ENCODE peak calls at places on chromosome 11, in ten cellular contexts. One of them, this sample, is unnamed. For H3K36me3 and H3K27me3, the result is how much of the 10 kb centered on the place peaks cover.

GRCh38 chr11:5626191-5626590 is 1.4 kb downstream of the TRIM34 start:
- DNase-seq in prostate gland: no peak
- DNase-seq in CD8-positive, alpha-beta memory T cell: no peak
- DNase-seq in spleen: no peak
- DNase-seq in right lobe of liver: no peak
- DNase-seq in testis: no peak
- DNase-seq in left ventricle myocardium inferior: no peak
- DNase-seq in CD8-positive, alpha-beta T cell: no peak
- DNase-seq in astrocyte: no peak
- DNase-seq in CD4-positive, CD25-positive, alpha-beta regulatory T cell: no peak
- DNase-seq in this sample: no peak

GRCh38 chr11:40241524-40242037 is 1217.9 kb downstream of the LRRC4C start:
- DNase-seq in prostate gland: no peak
- DNase-seq in CD8-positive, alpha-beta memory T cell: no peak
- DNase-seq in spleen: no peak
- DNase-seq in right lobe of liver: no peak
- DNase-seq in testis: no peak
- DNase-seq in left ventricle myocardium inferior: no peak
- DNase-seq in CD8-positive, alpha-beta T cell: no peak
- DNase-seq in astrocyte: peak
- DNase-seq in CD4-positive, CD25-positive, alpha-beta regulatory T cell: no peak
- DNase-seq in this sample: no peak

GRCh38 chr11:110901441-110901840 is 189.2 kb upstream of the ARHGAP20 start:
- DNase-seq in prostate gland: no peak
- DNase-seq in CD8-positive, alpha-beta memory T cell: no peak
- DNase-seq in spleen: no peak
- DNase-seq in right lobe of liver: no peak
- DNase-seq in testis: no peak
- DNase-seq in left ventricle myocardium inferior: no peak
- DNase-seq in CD8-positive, alpha-beta T cell: no peak
- DNase-seq in astrocyte: no peak
- DNase-seq in CD4-positive, CD25-positive, alpha-beta regulatory T cell: no peak
- DNase-seq in this sample: no peak

GRCh38 chr11:119752324-119752723 is 23.3 kb upstream of the NECTIN1 start:
- DNase-seq in prostate gland: no peak
- DNase-seq in CD8-positive, alpha-beta memory T cell: no peak
- DNase-seq in spleen: peak
- DNase-seq in right lobe of liver: no peak
- DNase-seq in testis: no peak
- DNase-seq in left ventricle myocardium inferior: no peak
- DNase-seq in CD8-positive, alpha-beta T cell: no peak
- DNase-seq in astrocyte: no peak
- DNase-seq in CD4-positive, CD25-positive, alpha-beta regulatory T cell: no peak
- DNase-seq in this sample: no peak

GRCh38 chr11:70158201-70158600 is 44.9 kb upstream of the FADD start:
- DNase-seq in prostate gland: no peak
- DNase-seq in CD8-positive, alpha-beta memory T cell: no peak
- DNase-seq in spleen: no peak
- DNase-seq in right lobe of liver: no peak
- DNase-seq in testis: no peak
- DNase-seq in left ventricle myocardium inferior: no peak
- DNase-seq in CD8-positive, alpha-beta T cell: no peak
- DNase-seq in astrocyte: no peak
- DNase-seq in CD4-positive, CD25-positive, alpha-beta regulatory T cell: no peak
- DNase-seq in this sample: peak

GRCh38 chr11:9868641-9869040 is 204.8 kb downstream of the SWAP70 start:
- DNase-seq in prostate gland: no peak
- DNase-seq in CD8-positive, alpha-beta memory T cell: no peak
- DNase-seq in spleen: no peak
- DNase-seq in right lobe of liver: no peak
- DNase-seq in testis: no peak
- DNase-seq in left ventricle myocardium inferior: no peak
- DNase-seq in CD8-positive, alpha-beta T cell: no peak
- DNase-seq in astrocyte: no peak
- DNase-seq in CD4-positive, CD25-positive, alpha-beta regulatory T cell: no peak
- DNase-seq in this sample: no peak

GRCh38 chr11:62445314-62445740 is 26.5 kb downstream of the SCGB1A1 start:
- DNase-seq in prostate gland: peak
- DNase-seq in CD8-positive, alpha-beta memory T cell: no peak
- DNase-seq in spleen: no peak
- DNase-seq in right lobe of liver: no peak
- DNase-seq in testis: peak
- DNase-seq in left ventricle myocardium inferior: peak
- DNase-seq in CD8-positive, alpha-beta T cell: no peak
- DNase-seq in astrocyte: peak
- DNase-seq in CD4-positive, CD25-positive, alpha-beta regulatory T cell: no peak
- DNase-seq in this sample: no peak

GRCh38 chr11:44979536-44980399 is 29.1 kb upstream of the TP53I11 start:
- DNase-seq in prostate gland: peak
- DNase-seq in CD8-positive, alpha-beta memory T cell: no peak
- DNase-seq in spleen: peak
- DNase-seq in right lobe of liver: peak
- DNase-seq in testis: no peak
- DNase-seq in left ventricle myocardium inferior: no peak
- DNase-seq in CD8-positive, alpha-beta T cell: no peak
- DNase-seq in astrocyte: no peak
- DNase-seq in CD4-positive, CD25-positive, alpha-beta regulatory T cell: no peak
- DNase-seq in this sample: no peak

GRCh38 chr11:3227568-3228444 is 4.4 kb downstream of the MRGPRE start:
- DNase-seq in prostate gland: no peak
- DNase-seq in CD8-positive, alpha-beta memory T cell: no peak
- DNase-seq in spleen: peak
- DNase-seq in right lobe of liver: no peak
- DNase-seq in testis: no peak
- DNase-seq in left ventricle myocardium inferior: no peak
- DNase-seq in CD8-positive, alpha-beta T cell: no peak
- DNase-seq in astrocyte: no peak
- DNase-seq in CD4-positive, CD25-positive, alpha-beta regulatory T cell: no peak
- DNase-seq in this sample: peak

GRCh38 chr11:44244649-44245308 is 65.2 kb downstream of the ALX4 start:
- DNase-seq in prostate gland: no peak
- DNase-seq in CD8-positive, alpha-beta memory T cell: no peak
- DNase-seq in spleen: no peak
- DNase-seq in right lobe of liver: no peak
- DNase-seq in testis: no peak
- DNase-seq in left ventricle myocardium inferior: no peak
- DNase-seq in CD8-positive, alpha-beta T cell: no peak
- DNase-seq in astrocyte: peak
- DNase-seq in CD4-positive, CD25-positive, alpha-beta regulatory T cell: no peak
- DNase-seq in this sample: no peak

GRCh38 chr11:9089636-9090035 is 1.8 kb downstream of the SCUBE2 start:
- DNase-seq in prostate gland: no peak
- DNase-seq in CD8-positive, alpha-beta memory T cell: no peak
- DNase-seq in spleen: no peak
- DNase-seq in right lobe of liver: no peak
- DNase-seq in testis: no peak
- DNase-seq in left ventricle myocardium inferior: no peak
- DNase-seq in CD8-positive, alpha-beta T cell: no peak
- DNase-seq in astrocyte: no peak
- DNase-seq in CD4-positive, CD25-positive, alpha-beta regulatory T cell: no peak
- DNase-seq in this sample: no peak

GRCh38 chr11:31001432-31001831 is 368.1 kb downstream of the DCDC1 start:
- DNase-seq in prostate gland: no peak
- DNase-seq in CD8-positive, alpha-beta memory T cell: no peak
- DNase-seq in spleen: no peak
- DNase-seq in right lobe of liver: no peak
- DNase-seq in testis: no peak
- DNase-seq in left ventricle myocardium inferior: no peak
- DNase-seq in CD8-positive, alpha-beta T cell: no peak
- DNase-seq in astrocyte: no peak
- DNase-seq in CD4-positive, CD25-positive, alpha-beta regulatory T cell: no peak
- DNase-seq in this sample: no peak

GRCh38 chr11:63556404-63556803 is 6.8 kb downstream of the PLAAT2 start:
- DNase-seq in prostate gland: no peak
- DNase-seq in CD8-positive, alpha-beta memory T cell: no peak
- DNase-seq in spleen: no peak
- DNase-seq in right lobe of liver: no peak
- DNase-seq in testis: no peak
- DNase-seq in left ventricle myocardium inferior: no peak
- DNase-seq in CD8-positive, alpha-beta T cell: no peak
- DNase-seq in astrocyte: no peak
- DNase-seq in CD4-positive, CD25-positive, alpha-beta regulatory T cell: no peak
- DNase-seq in this sample: no peak

GRCh38 chr11:46513934-46514342 is 79.9 kb downstream of the AMBRA1 start:
- DNase-seq in prostate gland: peak
- DNase-seq in CD8-positive, alpha-beta memory T cell: no peak
- DNase-seq in spleen: no peak
- DNase-seq in right lobe of liver: no peak
- DNase-seq in testis: peak
- DNase-seq in left ventricle myocardium inferior: peak
- DNase-seq in CD8-positive, alpha-beta T cell: no peak
- DNase-seq in astrocyte: peak
- DNase-seq in CD4-positive, CD25-positive, alpha-beta regulatory T cell: no peak
- DNase-seq in this sample: no peak

GRCh38 chr11:131468565-131468964 is 98.2 kb downstream of the NTM start:
- DNase-seq in prostate gland: no peak
- DNase-seq in CD8-positive, alpha-beta memory T cell: no peak
- DNase-seq in spleen: no peak
- DNase-seq in right lobe of liver: no peak
- DNase-seq in testis: no peak
- DNase-seq in left ventricle myocardium inferior: no peak
- DNase-seq in CD8-positive, alpha-beta T cell: no peak
- DNase-seq in astrocyte: no peak
- DNase-seq in CD4-positive, CD25-positive, alpha-beta regulatory T cell: no peak
- DNase-seq in this sample: no peak
- H3K4me3 ChIP-seq in prostate gland: no peak
- H3K4me3 ChIP-seq in CD8-positive, alpha-beta memory T cell: no peak
- H3K4me3 ChIP-seq in spleen: no peak
- H3K4me3 ChIP-seq in right lobe of liver: no peak
- H3K4me3 ChIP-seq in testis: no peak
- H3K4me3 ChIP-seq in left ventricle myocardium inferior: no peak
- H3K4me3 ChIP-seq in CD8-positive, alpha-beta T cell: no peak
- H3K4me3 ChIP-seq in astrocyte: no peak
- H3K4me3 ChIP-seq in CD4-positive, CD25-positive, alpha-beta regulatory T cell: no peak
- H3K4me3 ChIP-seq in this sample: no peak

GRCh38 chr11:125982348-125982730 is 36.5 kb downstream of the VSIG10L2 start:
- DNase-seq in prostate gland: no peak
- DNase-seq in CD8-positive, alpha-beta memory T cell: no peak
- DNase-seq in spleen: no peak
- DNase-seq in right lobe of liver: no peak
- DNase-seq in testis: no peak
- DNase-seq in left ventricle myocardium inferior: no peak
- DNase-seq in CD8-positive, alpha-beta T cell: no peak
- DNase-seq in astrocyte: no peak
- DNase-seq in CD4-positive, CD25-positive, alpha-beta regulatory T cell: no peak
- DNase-seq in this sample: no peak
- H3K36me3 ChIP-seq in prostate gland: under half
- H3K36me3 ChIP-seq in CD8-positive, alpha-beta memory T cell: under half
- H3K36me3 ChIP-seq in spleen: under half
- H3K36me3 ChIP-seq in right lobe of liver: under half
- H3K36me3 ChIP-seq in testis: under half
- H3K36me3 ChIP-seq in left ventricle myocardium inferior: under half
- H3K36me3 ChIP-seq in CD8-positive, alpha-beta T cell: under half
- H3K36me3 ChIP-seq in astrocyte: under half
- H3K36me3 ChIP-seq in CD4-positive, CD25-positive, alpha-beta regulatory T cell: under half
- H3K36me3 ChIP-seq in this sample: under half

GRCh38 chr11:1349074-1349931 is 39.9 kb upstream of the TOLLIP start:
- DNase-seq in prostate gland: no peak
- DNase-seq in CD8-positive, alpha-beta memory T cell: no peak
- DNase-seq in spleen: peak
- DNase-seq in right lobe of liver: no peak
- DNase-seq in testis: no peak
- DNase-seq in left ventricle myocardium inferior: no peak
- DNase-seq in CD8-positive, alpha-beta T cell: no peak
- DNase-seq in astrocyte: no peak
- DNase-seq in CD4-positive, CD25-positive, alpha-beta regulatory T cell: no peak
- DNase-seq in this sample: peak

GRCh38 chr11:1346669-1347390 is 37.4 kb upstream of the TOLLIP start:
- DNase-seq in prostate gland: no peak
- DNase-seq in CD8-positive, alpha-beta memory T cell: no peak
- DNase-seq in spleen: peak
- DNase-seq in right lobe of liver: peak
- DNase-seq in testis: no peak
- DNase-seq in left ventricle myocardium inferior: no peak
- DNase-seq in CD8-positive, alpha-beta T cell: no peak
- DNase-seq in astrocyte: no peak
- DNase-seq in CD4-positive, CD25-positive, alpha-beta regulatory T cell: no peak
- DNase-seq in this sample: no peak

GRCh38 chr11:1348146-1348545 is 38.7 kb upstream of the TOLLIP start:
- DNase-seq in prostate gland: no peak
- DNase-seq in CD8-positive, alpha-beta memory T cell: no peak
- DNase-seq in spleen: peak
- DNase-seq in right lobe of liver: peak
- DNase-seq in testis: no peak
- DNase-seq in left ventricle myocardium inferior: no peak
- DNase-seq in CD8-positive, alpha-beta T cell: no peak
- DNase-seq in astrocyte: no peak
- DNase-seq in CD4-positive, CD25-positive, alpha-beta regulatory T cell: no peak
- DNase-seq in this sample: no peak

GRCh38 chr11:1350086-1350725 is 39.5 kb upstream of the BRSK2 start:
- DNase-seq in prostate gland: no peak
- DNase-seq in CD8-positive, alpha-beta memory T cell: no peak
- DNase-seq in spleen: peak
- DNase-seq in right lobe of liver: no peak
- DNase-seq in testis: peak
- DNase-seq in left ventricle myocardium inferior: no peak
- DNase-seq in CD8-positive, alpha-beta T cell: no peak
- DNase-seq in astrocyte: no peak
- DNase-seq in CD4-positive, CD25-positive, alpha-beta regulatory T cell: no peak
- DNase-seq in this sample: peak

GRCh38 chr11:1348748-1349073 is 39.3 kb upstream of the TOLLIP start:
- DNase-seq in prostate gland: no peak
- DNase-seq in CD8-positive, alpha-beta memory T cell: no peak
- DNase-seq in spleen: no peak
- DNase-seq in right lobe of liver: peak
- DNase-seq in testis: no peak
- DNase-seq in left ventricle myocardium inferior: no peak
- DNase-seq in CD8-positive, alpha-beta T cell: no peak
- DNase-seq in astrocyte: no peak
- DNase-seq in CD4-positive, CD25-positive, alpha-beta regulatory T cell: no peak
- DNase-seq in this sample: peak
- H3K27me3 ChIP-seq in prostate gland: under half
- H3K27me3 ChIP-seq in CD8-positive, alpha-beta memory T cell: under half
- H3K27me3 ChIP-seq in spleen: under half
- H3K27me3 ChIP-seq in right lobe of liver: under half
- H3K27me3 ChIP-seq in testis: under half
- H3K27me3 ChIP-seq in left ventricle myocardium inferior: under half
- H3K27me3 ChIP-seq in CD8-positive, alpha-beta T cell: under half
- H3K27me3 ChIP-seq in astrocyte: under half
- H3K27me3 ChIP-seq in CD4-positive, CD25-positive, alpha-beta regulatory T cell: under half
- H3K27me3 ChIP-seq in this sample: under half

DNA sequence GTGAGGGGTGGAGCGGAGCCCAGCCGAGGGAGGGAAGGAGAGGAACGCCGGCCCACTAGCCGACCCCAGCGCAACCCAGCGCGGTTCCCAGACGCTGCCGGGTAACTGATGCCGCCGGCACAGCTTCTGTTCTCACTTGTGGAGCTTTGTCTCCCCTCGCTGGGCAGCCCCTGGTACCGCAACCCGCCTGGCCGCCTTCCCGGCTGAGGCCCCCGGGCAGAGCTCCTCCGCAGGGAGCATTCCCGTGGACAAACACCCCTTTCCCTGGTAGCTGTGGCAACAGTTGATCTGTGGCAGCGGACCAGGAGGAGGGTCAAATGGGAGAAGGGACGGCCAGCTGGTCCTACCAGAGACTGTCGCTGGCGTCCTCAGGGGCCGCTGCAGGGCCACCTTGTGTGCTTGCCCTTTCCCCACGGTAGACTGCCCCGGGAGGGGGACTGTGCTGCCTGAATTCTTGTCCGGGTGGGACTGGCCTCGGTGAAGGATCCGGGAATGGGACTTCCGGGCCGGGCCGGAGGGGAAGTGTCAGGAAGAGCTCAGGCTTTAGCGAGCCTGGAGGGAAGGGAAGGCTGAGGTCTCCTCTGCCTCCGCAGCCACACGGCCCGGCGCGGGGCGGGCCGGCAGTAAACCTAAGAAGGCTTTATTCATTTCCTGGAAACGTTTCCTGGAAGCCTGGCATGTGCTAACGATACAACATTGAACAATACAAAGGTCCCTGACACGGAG is 468.0 kb downstream of the OPCML start:
- DNase-seq in prostate gland: no peak
- DNase-seq in CD8-positive, alpha-beta memory T cell: no peak
- DNase-seq in spleen: peak
- DNase-seq in right lobe of liver: peak
- DNase-seq in testis: peak
- DNase-seq in left ventricle myocardium inferior: peak
- DNase-seq in CD8-positive, alpha-beta T cell: no peak
- DNase-seq in astrocyte: peak
- DNase-seq in CD4-positive, CD25-positive, alpha-beta regulatory T cell: no peak
- DNase-seq in this sample: peak
- H3K4me3 ChIP-seq in prostate gland: peak
- H3K4me3 ChIP-seq in CD8-positive, alpha-beta memory T cell: no peak
- H3K4me3 ChIP-seq in spleen: peak
- H3K4me3 ChIP-seq in right lobe of liver: peak
- H3K4me3 ChIP-seq in testis: peak
- H3K4me3 ChIP-seq in left ventricle myocardium inferior: peak
- H3K4me3 ChIP-seq in CD8-positive, alpha-beta T cell: no peak
- H3K4me3 ChIP-seq in astrocyte: peak
- H3K4me3 ChIP-seq in CD4-positive, CD25-positive, alpha-beta regulatory T cell: no peak
- H3K4me3 ChIP-seq in this sample: peak